ENCODE peak calls at places on chromosomes 11 and 22, in eight cellular contexts. One of them, this sample, is unnamed. For H3K9me3, the result is how much of the 10 kb centered on the place peaks cover.

GRCh38 chr11:70073881-70074371 is 4.2 kb upstream of the ANO1 start:
- DNase-seq in neural progenitor cell: no peak
- DNase-seq in upper lobe of right lung: peak
- DNase-seq in upper lobe of left lung: no peak
- DNase-seq in OCI-LY7: no peak
- DNase-seq in H1: no peak
- DNase-seq in heart right ventricle: peak
- DNase-seq in A673: no peak
- DNase-seq in this sample: no peak

GRCh38 chr11:132556316-132556715 is 976.0 kb downstream of the OPCML start:
- DNase-seq in upper lobe of left lung: no peak
- DNase-seq in upper lobe of right lung: no peak
- DNase-seq in A673: no peak
- DNase-seq in neural progenitor cell: no peak
- DNase-seq in H1: no peak
- DNase-seq in heart right ventricle: no peak
- DNase-seq in OCI-LY7: no peak
- DNase-seq in this sample: no peak

GRCh38 chr22:41431656-41432055 is 14.9 kb downstream of the TOB2 start:
- DNase-seq in heart right ventricle: no peak
- DNase-seq in upper lobe of right lung: no peak
- DNase-seq in A673: no peak
- DNase-seq in neural progenitor cell: no peak
- DNase-seq in H1: no peak
- DNase-seq in upper lobe of left lung: no peak
- DNase-seq in OCI-LY7: no peak
- DNase-seq in this sample: no peak

GRCh38 chr22:36580846-36581245 is 51.9 kb upstream of the EIF3D start:
- DNase-seq in H1: no peak
- DNase-seq in upper lobe of left lung: no peak
- DNase-seq in neural progenitor cell: no peak
- DNase-seq in upper lobe of right lung: no peak
- DNase-seq in OCI-LY7: no peak
- DNase-seq in A673: no peak
- DNase-seq in heart right ventricle: no peak
- DNase-seq in this sample: no peak

GRCh38 chr22:23155831-23156230 is 10.6 kb downstream of the RAB36 start:
- DNase-seq in upper lobe of left lung: no peak
- DNase-seq in heart right ventricle: no peak
- DNase-seq in neural progenitor cell: no peak
- DNase-seq in OCI-LY7: no peak
- DNase-seq in A673: no peak
- DNase-seq in H1: no peak
- DNase-seq in upper lobe of right lung: no peak
- DNase-seq in this sample: no peak

GRCh38 chr11:93545566-93545965 is 2.4 kb upstream of the SMCO4 start:
- DNase-seq in heart right ventricle: no peak
- DNase-seq in upper lobe of left lung: no peak
- DNase-seq in upper lobe of right lung: no peak
- DNase-seq in H1: no peak
- DNase-seq in neural progenitor cell: no peak
- DNase-seq in OCI-LY7: no peak
- DNase-seq in A673: no peak
- DNase-seq in this sample: no peak

GRCh38 chr11:62148271-62148980 is 24.6 kb downstream of the INCENP start:
- DNase-seq in neural progenitor cell: no peak
- DNase-seq in upper lobe of right lung: peak
- DNase-seq in H1: no peak
- DNase-seq in OCI-LY7: no peak
- DNase-seq in A673: no peak
- DNase-seq in heart right ventricle: no peak
- DNase-seq in upper lobe of left lung: no peak
- DNase-seq in this sample: no peak

GRCh38 chr11:56624661-56625110 is 10.0 kb upstream of the OR5M1 start:
- DNase-seq in upper lobe of left lung: no peak
- DNase-seq in heart right ventricle: no peak
- DNase-seq in H1: no peak
- DNase-seq in neural progenitor cell: peak
- DNase-seq in OCI-LY7: peak
- DNase-seq in upper lobe of right lung: no peak
- DNase-seq in A673: peak
- DNase-seq in this sample: no peak

GRCh38 chr11:88318017-88318416 is 19.5 kb downstream of the CTSC start:
- DNase-seq in A673: no peak
- DNase-seq in OCI-LY7: no peak
- DNase-seq in upper lobe of right lung: no peak
- DNase-seq in heart right ventricle: no peak
- DNase-seq in neural progenitor cell: no peak
- DNase-seq in H1: no peak
- DNase-seq in upper lobe of left lung: no peak
- DNase-seq in this sample: no peak

GRCh38 chr11:43376065-43376464 is 17.3 kb downstream of the TTC17 start:
- DNase-seq in upper lobe of left lung: no peak
- DNase-seq in neural progenitor cell: no peak
- DNase-seq in upper lobe of right lung: no peak
- DNase-seq in A673: no peak
- DNase-seq in heart right ventricle: no peak
- DNase-seq in H1: no peak
- DNase-seq in OCI-LY7: no peak
- DNase-seq in this sample: no peak

GRCh38 chr22:43427296-43428004 is 15.6 kb downstream of the MPPED1 start:
- DNase-seq in neural progenitor cell: no peak
- DNase-seq in heart right ventricle: no peak
- DNase-seq in upper lobe of right lung: no peak
- DNase-seq in A673: no peak
- DNase-seq in H1: no peak
- DNase-seq in upper lobe of left lung: peak
- DNase-seq in OCI-LY7: no peak
- DNase-seq in this sample: no peak

GRCh38 chr11:97487387-97487786 is 1097.6 kb downstream of the JRKL start:
- DNase-seq in upper lobe of left lung: no peak
- DNase-seq in heart right ventricle: no peak
- DNase-seq in A673: no peak
- DNase-seq in neural progenitor cell: no peak
- DNase-seq in OCI-LY7: no peak
- DNase-seq in H1: no peak
- DNase-seq in upper lobe of right lung: no peak
- DNase-seq in this sample: no peak
- H3K9me3 ChIP-seq in upper lobe of left lung: under half
- H3K9me3 ChIP-seq in heart right ventricle: under half
- H3K9me3 ChIP-seq in A673: under half
- H3K9me3 ChIP-seq in neural progenitor cell: under half
- H3K9me3 ChIP-seq in OCI-LY7: under half
- H3K9me3 ChIP-seq in H1: under half
- H3K9me3 ChIP-seq in upper lobe of right lung: under half
- H3K9me3 ChIP-seq in this sample: under half

GRCh38 chr22:47308886-47309285 is 546.4 kb downstream of the TBC1D22A start:
- DNase-seq in upper lobe of right lung: no peak
- DNase-seq in neural progenitor cell: no peak
- DNase-seq in A673: no peak
- DNase-seq in OCI-LY7: no peak
- DNase-seq in upper lobe of left lung: no peak
- DNase-seq in H1: no peak
- DNase-seq in heart right ventricle: no peak
- DNase-seq in this sample: no peak
- H3K9me3 ChIP-seq in upper lobe of right lung: under half
- H3K9me3 ChIP-seq in neural progenitor cell: under half
- H3K9me3 ChIP-seq in A673: under half
- H3K9me3 ChIP-seq in OCI-LY7: under half
- H3K9me3 ChIP-seq in upper lobe of left lung: under half
- H3K9me3 ChIP-seq in H1: half or more
- H3K9me3 ChIP-seq in heart right ventricle: under half
- H3K9me3 ChIP-seq in this sample: under half

DNA sequence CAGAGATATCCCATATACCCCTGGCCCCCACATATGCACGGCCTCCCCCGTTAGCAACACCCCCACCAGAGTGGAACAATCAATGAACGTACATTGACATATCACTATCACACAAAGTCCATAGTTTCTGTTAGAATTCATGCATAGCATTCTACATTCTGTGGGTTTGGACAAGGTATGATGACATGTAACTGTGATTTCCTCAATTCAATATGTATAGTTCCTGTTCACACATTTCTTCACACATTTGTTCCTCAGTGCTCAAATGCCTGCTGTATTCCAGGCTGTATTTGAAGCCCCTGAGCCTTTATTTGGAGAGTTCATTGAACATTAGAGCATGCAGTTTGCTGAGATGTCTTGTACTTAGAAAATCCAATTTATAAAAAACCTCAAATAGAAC is 69.9 kb downstream of the PTPRJ start:
- DNase-seq in heart right ventricle: no peak
- DNase-seq in neural progenitor cell: no peak
- DNase-seq in H1: no peak
- DNase-seq in upper lobe of left lung: no peak
- DNase-seq in OCI-LY7: no peak
- DNase-seq in A673: no peak
- DNase-seq in upper lobe of right lung: no peak
- DNase-seq in this sample: no peak
- H3K9me3 ChIP-seq in heart right ventricle: under half
- H3K9me3 ChIP-seq in neural progenitor cell: under half
- H3K9me3 ChIP-seq in H1: under half
- H3K9me3 ChIP-seq in upper lobe of left lung: under half
- H3K9me3 ChIP-seq in OCI-LY7: under half
- H3K9me3 ChIP-seq in A673: under half
- H3K9me3 ChIP-seq in upper lobe of right lung: under half
- H3K9me3 ChIP-seq in this sample: under half

DNA sequence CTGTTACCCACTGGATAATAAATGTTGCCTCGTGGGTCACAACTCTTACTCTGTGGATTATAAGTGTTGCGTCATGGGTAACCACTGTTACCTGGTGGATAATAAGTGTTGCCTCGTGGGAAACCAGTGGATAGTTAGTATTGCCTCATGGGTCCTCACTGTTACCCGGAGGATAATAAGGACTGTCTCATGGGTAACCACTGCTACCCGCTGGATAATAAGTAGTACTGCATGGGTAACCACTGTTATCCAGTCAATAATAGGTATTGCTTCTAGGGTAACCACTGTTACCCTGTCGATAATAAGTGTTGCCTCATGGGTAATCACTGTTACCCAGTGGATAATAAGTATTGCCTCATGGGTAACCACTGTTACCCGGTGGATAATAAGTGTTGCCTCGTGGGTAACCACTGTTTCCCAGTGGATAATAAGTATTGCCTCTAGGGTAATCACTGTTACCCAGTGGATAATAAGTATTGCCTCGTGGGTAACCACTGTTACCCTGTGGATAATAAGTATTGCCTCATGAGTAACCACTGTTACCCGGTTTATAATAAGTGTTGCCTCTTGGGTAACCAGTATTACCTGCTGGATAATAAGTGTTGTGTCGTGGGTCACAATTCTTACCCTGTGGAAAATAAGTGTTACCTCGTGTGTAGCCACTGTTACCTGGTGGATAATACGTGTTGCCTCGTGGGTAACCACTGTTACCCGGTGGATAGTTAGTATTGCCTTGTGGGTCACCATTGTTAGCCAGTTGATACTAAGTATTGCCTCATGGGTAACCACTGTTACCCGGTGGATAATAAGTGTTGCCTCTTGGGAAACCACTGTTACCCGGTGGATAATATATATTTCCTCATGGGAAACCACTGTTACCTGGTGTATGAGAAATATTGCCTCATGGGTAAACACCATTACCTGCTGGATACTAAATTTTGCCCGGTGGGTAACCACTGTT is 15.7 kb upstream of the NXPE4 start:
- DNase-seq in H1: no peak
- DNase-seq in neural progenitor cell: no peak
- DNase-seq in heart right ventricle: no peak
- DNase-seq in A673: no peak
- DNase-seq in upper lobe of left lung: no peak
- DNase-seq in upper lobe of right lung: no peak
- DNase-seq in OCI-LY7: no peak
- DNase-seq in this sample: no peak
- H3K9me3 ChIP-seq in H1: half or more
- H3K9me3 ChIP-seq in neural progenitor cell: under half
- H3K9me3 ChIP-seq in heart right ventricle: under half
- H3K9me3 ChIP-seq in A673: under half
- H3K9me3 ChIP-seq in upper lobe of left lung: under half
- H3K9me3 ChIP-seq in upper lobe of right lung: under half
- H3K9me3 ChIP-seq in OCI-LY7: under half
- H3K9me3 ChIP-seq in this sample: under half

GRCh38 chr22:47786650-47787290 is 1024.3 kb downstream of the TBC1D22A start:
- DNase-seq in A673: no peak
- DNase-seq in H1: no peak
- DNase-seq in upper lobe of right lung: no peak
- DNase-seq in OCI-LY7: no peak
- DNase-seq in upper lobe of left lung: no peak
- DNase-seq in neural progenitor cell: no peak
- DNase-seq in heart right ventricle: no peak
- DNase-seq in this sample: no peak
- H3K9me3 ChIP-seq in A673: under half
- H3K9me3 ChIP-seq in H1: under half
- H3K9me3 ChIP-seq in upper lobe of right lung: under half
- H3K9me3 ChIP-seq in OCI-LY7: under half
- H3K9me3 ChIP-seq in upper lobe of left lung: under half
- H3K9me3 ChIP-seq in neural progenitor cell: under half
- H3K9me3 ChIP-seq in heart right ventricle: under half
- H3K9me3 ChIP-seq in this sample: under half